ENCODE peak calls at places on chromosomes 16 and 17, in five cellular contexts. One of them, this sample, is unnamed.

GRCh38 chr17:65630502-65630901 is 69.1 kb upstream of the AXIN2 start:
- DNase-seq in uterus: no peak
- DNase-seq in tibial nerve: no peak
- DNase-seq in upper lobe of left lung: no peak
- DNase-seq in adrenal gland: no peak
- DNase-seq in this sample: no peak

GRCh38 chr16:46897471-46897870 is 13.3 kb downstream of the GPT2 start:
- DNase-seq in tibial nerve: no peak
- DNase-seq in upper lobe of left lung: peak; percentile 58
- DNase-seq in adrenal gland: no peak
- DNase-seq in uterus: no peak
- DNase-seq in this sample: no peak

GRCh38 chr16:5349101-5349500 is 251.5 kb upstream of the EEF2KMT start:
- DNase-seq in adrenal gland: no peak
- DNase-seq in uterus: no peak
- DNase-seq in tibial nerve: no peak
- DNase-seq in upper lobe of left lung: no peak
- DNase-seq in this sample: no peak

GRCh38 chr17:28745052-28745776 is 1.4 kb downstream of the TRAF4 start:
- DNase-seq in tibial nerve: peak; percentile 41
- DNase-seq in adrenal gland: peak; percentile 62
- DNase-seq in uterus: peak; percentile 46
- DNase-seq in upper lobe of left lung: peak; percentile 84
- DNase-seq in this sample: no peak

GRCh38 chr17:66422181-66422580 is 119.8 kb downstream of the PRKCA start:
- DNase-seq in uterus: no peak
- DNase-seq in tibial nerve: no peak
- DNase-seq in adrenal gland: no peak
- DNase-seq in upper lobe of left lung: no peak
- DNase-seq in this sample: no peak

GRCh38 chr17:82882715-82883446 is 43.1 kb upstream of the ZNF750 start:
- DNase-seq in tibial nerve: no peak
- DNase-seq in adrenal gland: no peak
- DNase-seq in upper lobe of left lung: peak; percentile 90
- DNase-seq in uterus: no peak
- DNase-seq in this sample: no peak

GRCh38 chr16:73176577-73177013 is 128.7 kb upstream of the ZFHX3 start:
- DNase-seq in adrenal gland: no peak
- DNase-seq in upper lobe of left lung: no peak
- DNase-seq in tibial nerve: no peak
- DNase-seq in uterus: no peak
- DNase-seq in this sample: no peak

GRCh38 chr16:72291531-72291981 is 119.6 kb upstream of the PMFBP1 start:
- DNase-seq in tibial nerve: no peak
- DNase-seq in adrenal gland: peak; percentile 17
- DNase-seq in uterus: no peak
- DNase-seq in upper lobe of left lung: no peak
- DNase-seq in this sample: no peak

GRCh38 chr17:64683791-64684190 is 21.7 kb upstream of the SMURF2 start:
- DNase-seq in adrenal gland: no peak
- DNase-seq in upper lobe of left lung: no peak
- DNase-seq in uterus: no peak
- DNase-seq in tibial nerve: no peak
- DNase-seq in this sample: no peak

GRCh38 chr16:87581867-87582220 is 20.5 kb upstream of the JPH3 start:
- DNase-seq in uterus: peak; percentile 93
- DNase-seq in adrenal gland: peak; percentile 91
- DNase-seq in upper lobe of left lung: no peak
- DNase-seq in tibial nerve: peak; percentile 91
- DNase-seq in this sample: peak; percentile 7

GRCh38 chr17:2030779-2031163 is 818 bp downstream of the DPH1 start:
- DNase-seq in upper lobe of left lung: no peak
- DNase-seq in tibial nerve: no peak
- DNase-seq in adrenal gland: peak; percentile 64
- DNase-seq in uterus: no peak
- DNase-seq in this sample: no peak

GRCh38 chr16:85123891-85124635 is 11.8 kb upstream of the CIBAR2 start:
- DNase-seq in adrenal gland: no peak
- DNase-seq in uterus: peak; percentile 75
- DNase-seq in tibial nerve: no peak
- DNase-seq in upper lobe of left lung: peak; percentile 90
- DNase-seq in this sample: no peak

GRCh38 chr17:68460715-68461114 is 3.4 kb upstream of the WIPI1 start:
- DNase-seq in uterus: no peak
- DNase-seq in upper lobe of left lung: no peak
- DNase-seq in adrenal gland: no peak
- DNase-seq in tibial nerve: no peak
- DNase-seq in this sample: no peak

GRCh38 chr17:1829189-1829578 is 518 bp downstream of the SMYD4 start:
- DNase-seq in tibial nerve: no peak
- DNase-seq in uterus: peak; percentile 33
- DNase-seq in upper lobe of left lung: no peak
- DNase-seq in adrenal gland: peak; percentile 28
- DNase-seq in this sample: no peak

GRCh38 chr17:27654654-27655524 is 23.9 kb downstream of the LGALS9 start:
- DNase-seq in tibial nerve: peak; percentile 72
- DNase-seq in adrenal gland: peak; percentile 67
- DNase-seq in upper lobe of left lung: no peak
- DNase-seq in uterus: peak; percentile 61
- DNase-seq in this sample: no peak

GRCh38 chr16:27366687-27367462 is 35.1 kb upstream of the IL21R start:
- DNase-seq in uterus: no peak
- DNase-seq in tibial nerve: no peak
- DNase-seq in upper lobe of left lung: peak; percentile 68
- DNase-seq in adrenal gland: no peak
- DNase-seq in this sample: no peak

GRCh38 chr17:38451840-38452529 is 23.7 kb downstream of the ARHGAP23 start:
- DNase-seq in upper lobe of left lung: no peak
- DNase-seq in uterus: peak; percentile 79
- DNase-seq in adrenal gland: no peak
- DNase-seq in tibial nerve: no peak
- DNase-seq in this sample: no peak

GRCh38 chr17:3983945-3984484 is 19.8 kb upstream of the ATP2A3 start:
- DNase-seq in tibial nerve: no peak
- DNase-seq in upper lobe of left lung: peak; percentile 66
- DNase-seq in adrenal gland: no peak
- DNase-seq in uterus: no peak
- DNase-seq in this sample: no peak

GRCh38 chr17:75619506-75620431 is 13.5 kb upstream of the SMIM5 start:
- DNase-seq in tibial nerve: no peak
- DNase-seq in adrenal gland: no peak
- DNase-seq in uterus: no peak
- DNase-seq in upper lobe of left lung: peak; percentile 76
- DNase-seq in this sample: no peak

GRCh38 chr17:8149419-8150193 is 2.6 kb downstream of the PER1 start:
- DNase-seq in uterus: peak; percentile 27
- DNase-seq in tibial nerve: peak; percentile 16
- DNase-seq in upper lobe of left lung: peak; percentile 78
- DNase-seq in adrenal gland: no peak
- DNase-seq in this sample: no peak

GRCh38 chr17:73203788-73204479 is 11.1 kb downstream of the COG1 start:
- DNase-seq in adrenal gland: no peak
- DNase-seq in uterus: no peak
- DNase-seq in tibial nerve: no peak
- DNase-seq in upper lobe of left lung: no peak
- DNase-seq in this sample: no peak

GRCh38 chr17:9104370-9105041 is 83.2 kb downstream of the NTN1 start:
- DNase-seq in tibial nerve: no peak
- DNase-seq in adrenal gland: no peak
- DNase-seq in uterus: no peak
- DNase-seq in upper lobe of left lung: no peak
- DNase-seq in this sample: no peak

GRCh38 chr17:28199115-28199514 is 119.9 kb upstream of the TMEM97 start:
- DNase-seq in adrenal gland: no peak
- DNase-seq in tibial nerve: no peak
- DNase-seq in upper lobe of left lung: no peak
- DNase-seq in uterus: no peak
- DNase-seq in this sample: no peak

GRCh38 chr17:73240561-73240960 is 21.1 kb downstream of the CPSF4L start:
- DNase-seq in uterus: no peak
- DNase-seq in upper lobe of left lung: no peak
- DNase-seq in tibial nerve: no peak
- DNase-seq in adrenal gland: peak; percentile 51
- DNase-seq in this sample: no peak

GRCh38 chr16:87297918-87298631 is 19.1 kb downstream of the C16orf95 start:
- DNase-seq in uterus: no peak
- DNase-seq in upper lobe of left lung: no peak
- DNase-seq in adrenal gland: no peak
- DNase-seq in tibial nerve: peak; percentile 30
- DNase-seq in this sample: no peak

GRCh38 chr16:58365623-58366022 is 26.6 kb upstream of the GINS3 start:
- DNase-seq in tibial nerve: no peak
- DNase-seq in uterus: no peak
- DNase-seq in upper lobe of left lung: no peak
- DNase-seq in adrenal gland: no peak
- DNase-seq in this sample: no peak
- H3K27ac ChIP-seq in tibial nerve: no peak overlapping the region
- H3K27ac ChIP-seq in uterus: no peak overlapping the region
- H3K27ac ChIP-seq in upper lobe of left lung: no peak overlapping the region
- H3K27ac ChIP-seq in adrenal gland: no peak overlapping the region
- H3K27ac ChIP-seq in this sample: no peak overlapping the region

DNA sequence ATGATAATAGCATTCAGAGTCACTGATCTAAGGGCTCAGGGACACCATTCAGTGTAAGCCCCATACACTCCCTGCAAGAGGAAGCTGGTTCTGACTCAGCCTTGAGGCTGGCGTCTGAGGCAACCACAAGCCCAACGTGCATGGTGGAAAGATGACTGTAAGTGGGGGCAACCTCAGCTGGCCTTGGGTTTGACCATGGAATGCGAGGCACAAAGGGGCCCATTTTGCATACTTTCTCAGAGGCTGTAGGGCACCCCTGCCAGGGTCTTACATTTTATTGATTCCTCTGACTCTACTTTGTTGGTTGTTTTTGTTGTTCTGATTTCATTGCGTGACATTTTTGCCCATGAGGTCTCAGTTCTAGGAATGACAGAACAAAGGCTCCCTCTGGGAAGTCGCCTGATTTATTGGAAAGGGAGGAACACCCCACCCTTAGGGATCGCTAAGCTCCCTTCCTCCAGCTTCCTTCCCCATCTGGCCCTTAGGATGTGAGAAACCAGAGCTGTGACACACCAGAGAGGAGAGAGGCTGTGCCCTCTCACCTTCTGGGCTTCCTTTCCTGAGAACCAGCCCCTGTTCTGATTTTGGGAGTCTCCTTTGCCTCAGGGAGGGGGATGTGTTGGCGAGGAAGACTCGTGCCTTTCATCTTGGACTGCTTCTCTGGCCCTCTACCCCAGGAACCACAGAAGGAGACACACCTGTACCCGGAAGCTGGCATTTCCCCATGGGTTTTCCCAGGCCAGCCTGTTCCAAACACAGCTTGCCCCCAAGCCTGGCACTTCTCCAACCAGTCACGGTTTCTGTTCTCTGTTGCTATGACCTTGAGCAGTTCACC is 5.6 kb upstream of the CIITA start:
- DNase-seq in tibial nerve: no peak
- DNase-seq in uterus: peak; percentile 50
- DNase-seq in adrenal gland: no peak
- DNase-seq in upper lobe of left lung: no peak
- DNase-seq in this sample: no peak
- H3K4me1 ChIP-seq in tibial nerve: peaks cover 30% of the 10 kb centered on the region
- H3K4me1 ChIP-seq in uterus: no peaks in the 10 kb centered on the region
- H3K4me1 ChIP-seq in adrenal gland: no peaks in the 10 kb centered on the region
- H3K4me1 ChIP-seq in upper lobe of left lung: peaks cover 48% of the 10 kb centered on the region
- H3K4me1 ChIP-seq in this sample: peaks cover 28% of the 10 kb centered on the region

GRCh38 chr16:57559075-57559790 is 16.8 kb downstream of the ADGRG5 start:
- DNase-seq in upper lobe of left lung: no peak
- DNase-seq in uterus: no peak
- DNase-seq in adrenal gland: no peak
- DNase-seq in tibial nerve: no peak
- DNase-seq in this sample: no peak
- TF ChIP-seq POLR2A in upper lobe of left lung: no peak
- TF ChIP-seq POLR2A in uterus: no peak
- TF ChIP-seq POLR2A in adrenal gland: no peak
- TF ChIP-seq POLR2A in tibial nerve: no peak
- TF ChIP-seq POLR2A in this sample: no peak

GRCh38 chr16:58111331-58111627 is 17.9 kb downstream of the CFAP20 start:
- DNase-seq in tibial nerve: no peak
- DNase-seq in upper lobe of left lung: no peak
- DNase-seq in adrenal gland: no peak
- DNase-seq in uterus: no peak
- DNase-seq in this sample: no peak
- H3K27ac ChIP-seq in tibial nerve: no peak overlapping the region
- H3K27ac ChIP-seq in upper lobe of left lung: no peak overlapping the region
- H3K27ac ChIP-seq in adrenal gland: no peak overlapping the region
- H3K27ac ChIP-seq in uterus: no peak overlapping the region
- H3K27ac ChIP-seq in this sample: no peak overlapping the region

GRCh38 chr16:684961-685696 is 995 bp upstream of the JMJD8 start:
- DNase-seq in tibial nerve: no peak
- DNase-seq in uterus: no peak
- DNase-seq in upper lobe of left lung: peak; percentile 87
- DNase-seq in adrenal gland: peak; percentile 43
- DNase-seq in this sample: no peak
- H3K4me1 ChIP-seq in tibial nerve: peaks cover 76% of the 10 kb centered on the region
- H3K4me1 ChIP-seq in uterus: peaks cover 43% of the 10 kb centered on the region
- H3K4me1 ChIP-seq in upper lobe of left lung: peaks cover 61% of the 10 kb centered on the region
- H3K4me1 ChIP-seq in adrenal gland: peaks cover 27% of the 10 kb centered on the region
- H3K4me1 ChIP-seq in this sample: peaks cover 60% of the 10 kb centered on the region

DNA sequence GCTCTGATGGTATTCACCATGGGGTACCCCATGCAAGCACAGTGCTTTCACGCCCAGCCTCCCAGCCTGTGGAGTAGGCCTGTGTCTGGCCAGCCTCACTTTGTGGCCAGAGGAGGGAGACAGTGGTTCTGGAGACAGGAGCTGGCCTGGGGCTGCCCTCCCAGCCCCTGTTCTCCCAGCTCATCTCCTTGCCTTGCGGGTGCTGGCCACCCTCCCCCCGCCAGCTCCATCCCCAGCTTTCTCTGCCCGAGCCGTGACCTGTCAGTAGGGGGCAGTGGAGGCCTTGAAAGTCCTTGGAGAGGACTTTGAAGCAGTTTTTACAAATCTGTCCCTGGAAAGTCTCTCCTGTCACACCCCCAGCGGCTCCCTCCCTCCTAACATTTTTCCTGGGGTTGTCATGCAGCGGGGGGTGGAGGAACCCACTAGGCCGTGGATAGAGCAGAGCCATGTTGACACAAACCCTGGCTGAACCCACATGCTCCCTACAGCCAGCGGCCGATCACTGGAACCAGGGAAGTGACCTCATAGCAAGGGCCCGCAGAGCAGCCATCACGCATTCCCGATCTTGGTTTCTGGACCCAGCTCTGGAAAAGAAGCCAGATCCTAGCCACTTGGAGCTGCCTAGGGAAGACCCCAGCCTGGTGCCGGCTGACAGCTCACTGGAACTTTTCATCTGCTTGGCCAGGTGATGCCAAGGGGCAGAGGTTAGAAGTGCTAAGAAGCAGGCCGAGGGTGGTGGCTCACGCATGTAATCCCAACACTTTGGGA is 289.4 kb downstream of the SEC14L1 start:
- DNase-seq in adrenal gland: peak; percentile 96
- DNase-seq in tibial nerve: peak; percentile 95
- DNase-seq in upper lobe of left lung: peak; percentile 83
- DNase-seq in uterus: peak; percentile 98
- DNase-seq in this sample: no peak
- TF ChIP-seq POLR2A in adrenal gland: no peak
- TF ChIP-seq POLR2A in tibial nerve: no peak
- TF ChIP-seq POLR2A in upper lobe of left lung: no peak
- TF ChIP-seq POLR2A in uterus: peak; percentile 27
- TF ChIP-seq POLR2A in this sample: no peak

GRCh38 chr16:89113152-89113547 is 19.5 kb downstream of the ACSF3 start:
- DNase-seq in uterus: no peak
- DNase-seq in adrenal gland: no peak
- DNase-seq in tibial nerve: no peak
- DNase-seq in upper lobe of left lung: peak; percentile 25
- DNase-seq in this sample: no peak
- H3K27ac ChIP-seq in uterus: no peak overlapping the region
- H3K27ac ChIP-seq in adrenal gland: no peak overlapping the region
- H3K27ac ChIP-seq in tibial nerve: no peak overlapping the region
- H3K27ac ChIP-seq in upper lobe of left lung: no peak overlapping the region
- H3K27ac ChIP-seq in this sample: no peak overlapping the region

This sample was measured in esophagus squamous epithelium.